ENCODE peak calls at places on chromosome 10, in nine cellular contexts. One of them, this sample, is unnamed.

GRCh38 chr10:11331706-11332105 is 279.7 kb downstream of the USP6NL start:
- DNase-seq in NT2/D1: no peak
- DNase-seq in stimulated activated CD4-positive, alpha-beta T cell treated with anti-CD3 and anti-CD28 coated beads, Interleukin-1b, Interleukin-23, amount 100 ng/mL, for 24 hours: no peak
- DNase-seq in neuronal stem cell: no peak
- DNase-seq in putamen: no peak
- DNase-seq in C1 segment of cervical spinal cord: no peak
- DNase-seq in fibroblast of pulmonary artery: peak
- DNase-seq in thoracic aorta: no peak
- DNase-seq in central memory CD4-positive, alpha-beta T cell: no peak
- DNase-seq in this sample: no peak

GRCh38 chr10:122098924-122099323 is 110.0 kb downstream of the TACC2 start:
- DNase-seq in neuronal stem cell: no peak
- DNase-seq in thoracic aorta: peak
- DNase-seq in stimulated activated CD4-positive, alpha-beta T cell treated with anti-CD3 and anti-CD28 coated beads, Interleukin-1b, Interleukin-23, amount 100 ng/mL, for 24 hours: no peak
- DNase-seq in NT2/D1: no peak
- DNase-seq in central memory CD4-positive, alpha-beta T cell: no peak
- DNase-seq in putamen: no peak
- DNase-seq in C1 segment of cervical spinal cord: no peak
- DNase-seq in fibroblast of pulmonary artery: peak
- DNase-seq in this sample: no peak

GRCh38 chr10:19826712-19827111 is 10.5 kb downstream of the PLXDC2 start:
- DNase-seq in stimulated activated CD4-positive, alpha-beta T cell treated with anti-CD3 and anti-CD28 coated beads, Interleukin-1b, Interleukin-23, amount 100 ng/mL, for 24 hours: no peak
- DNase-seq in C1 segment of cervical spinal cord: no peak
- DNase-seq in fibroblast of pulmonary artery: peak
- DNase-seq in NT2/D1: no peak
- DNase-seq in putamen: no peak
- DNase-seq in central memory CD4-positive, alpha-beta T cell: no peak
- DNase-seq in thoracic aorta: no peak
- DNase-seq in neuronal stem cell: no peak
- DNase-seq in this sample: no peak

GRCh38 chr10:8305871-8306652 is 251.6 kb downstream of the GATA3 start:
- DNase-seq in central memory CD4-positive, alpha-beta T cell: no peak
- DNase-seq in C1 segment of cervical spinal cord: no peak
- DNase-seq in NT2/D1: no peak
- DNase-seq in neuronal stem cell: no peak
- DNase-seq in putamen: peak
- DNase-seq in fibroblast of pulmonary artery: peak
- DNase-seq in thoracic aorta: no peak
- DNase-seq in stimulated activated CD4-positive, alpha-beta T cell treated with anti-CD3 and anti-CD28 coated beads, Interleukin-1b, Interleukin-23, amount 100 ng/mL, for 24 hours: no peak
- DNase-seq in this sample: no peak

GRCh38 chr10:71978476-71978875 is 14.3 kb downstream of the CHST3 start:
- DNase-seq in thoracic aorta: no peak
- DNase-seq in neuronal stem cell: no peak
- DNase-seq in NT2/D1: no peak
- DNase-seq in C1 segment of cervical spinal cord: no peak
- DNase-seq in stimulated activated CD4-positive, alpha-beta T cell treated with anti-CD3 and anti-CD28 coated beads, Interleukin-1b, Interleukin-23, amount 100 ng/mL, for 24 hours: no peak
- DNase-seq in putamen: no peak
- DNase-seq in fibroblast of pulmonary artery: no peak
- DNase-seq in central memory CD4-positive, alpha-beta T cell: no peak
- DNase-seq in this sample: no peak

GRCh38 chr10:113788604-113789083 is 37.2 kb downstream of the PLEKHS1 start:
- DNase-seq in stimulated activated CD4-positive, alpha-beta T cell treated with anti-CD3 and anti-CD28 coated beads, Interleukin-1b, Interleukin-23, amount 100 ng/mL, for 24 hours: no peak
- DNase-seq in NT2/D1: no peak
- DNase-seq in central memory CD4-positive, alpha-beta T cell: no peak
- DNase-seq in thoracic aorta: peak
- DNase-seq in C1 segment of cervical spinal cord: no peak
- DNase-seq in fibroblast of pulmonary artery: peak
- DNase-seq in putamen: no peak
- DNase-seq in neuronal stem cell: no peak
- DNase-seq in this sample: no peak

GRCh38 chr10:75400769-75401568 is 595 bp downstream of the ZNF503 start:
- DNase-seq in central memory CD4-positive, alpha-beta T cell: no peak
- DNase-seq in thoracic aorta: no peak
- DNase-seq in fibroblast of pulmonary artery: peak
- DNase-seq in putamen: peak
- DNase-seq in stimulated activated CD4-positive, alpha-beta T cell treated with anti-CD3 and anti-CD28 coated beads, Interleukin-1b, Interleukin-23, amount 100 ng/mL, for 24 hours: no peak
- DNase-seq in C1 segment of cervical spinal cord: peak
- DNase-seq in neuronal stem cell: peak
- DNase-seq in NT2/D1: no peak
- DNase-seq in this sample: no peak

GRCh38 chr10:8665322-8665721 is 610.8 kb downstream of the GATA3 start:
- DNase-seq in neuronal stem cell: no peak
- DNase-seq in stimulated activated CD4-positive, alpha-beta T cell treated with anti-CD3 and anti-CD28 coated beads, Interleukin-1b, Interleukin-23, amount 100 ng/mL, for 24 hours: no peak
- DNase-seq in thoracic aorta: no peak
- DNase-seq in fibroblast of pulmonary artery: no peak
- DNase-seq in central memory CD4-positive, alpha-beta T cell: no peak
- DNase-seq in putamen: no peak
- DNase-seq in NT2/D1: no peak
- DNase-seq in C1 segment of cervical spinal cord: no peak
- DNase-seq in this sample: no peak

GRCh38 chr10:116760919-116761318 is 18.6 kb upstream of the HSPA12A start:
- DNase-seq in NT2/D1: no peak
- DNase-seq in central memory CD4-positive, alpha-beta T cell: no peak
- DNase-seq in thoracic aorta: no peak
- DNase-seq in C1 segment of cervical spinal cord: no peak
- DNase-seq in fibroblast of pulmonary artery: no peak
- DNase-seq in stimulated activated CD4-positive, alpha-beta T cell treated with anti-CD3 and anti-CD28 coated beads, Interleukin-1b, Interleukin-23, amount 100 ng/mL, for 24 hours: no peak
- DNase-seq in putamen: no peak
- DNase-seq in neuronal stem cell: no peak
- DNase-seq in this sample: no peak

GRCh38 chr10:47334627-47335026 is 12.4 kb downstream of the GDF2 start:
- DNase-seq in stimulated activated CD4-positive, alpha-beta T cell treated with anti-CD3 and anti-CD28 coated beads, Interleukin-1b, Interleukin-23, amount 100 ng/mL, for 24 hours: no peak
- DNase-seq in central memory CD4-positive, alpha-beta T cell: no peak
- DNase-seq in C1 segment of cervical spinal cord: no peak
- DNase-seq in putamen: no peak
- DNase-seq in fibroblast of pulmonary artery: no peak
- DNase-seq in NT2/D1: no peak
- DNase-seq in thoracic aorta: no peak
- DNase-seq in neuronal stem cell: no peak
- DNase-seq in this sample: no peak

GRCh38 chr10:103861501-103861900 is 6.1 kb upstream of the SH3PXD2A start:
- DNase-seq in stimulated activated CD4-positive, alpha-beta T cell treated with anti-CD3 and anti-CD28 coated beads, Interleukin-1b, Interleukin-23, amount 100 ng/mL, for 24 hours: no peak
- DNase-seq in fibroblast of pulmonary artery: no peak
- DNase-seq in NT2/D1: no peak
- DNase-seq in thoracic aorta: no peak
- DNase-seq in putamen: no peak
- DNase-seq in C1 segment of cervical spinal cord: no peak
- DNase-seq in central memory CD4-positive, alpha-beta T cell: no peak
- DNase-seq in neuronal stem cell: no peak
- DNase-seq in this sample: no peak

GRCh38 chr10:100501423-100501822 is 18.2 kb downstream of the SEC31B start:
- DNase-seq in thoracic aorta: no peak
- DNase-seq in C1 segment of cervical spinal cord: no peak
- DNase-seq in NT2/D1: no peak
- DNase-seq in putamen: no peak
- DNase-seq in neuronal stem cell: no peak
- DNase-seq in central memory CD4-positive, alpha-beta T cell: no peak
- DNase-seq in fibroblast of pulmonary artery: peak
- DNase-seq in stimulated activated CD4-positive, alpha-beta T cell treated with anti-CD3 and anti-CD28 coated beads, Interleukin-1b, Interleukin-23, amount 100 ng/mL, for 24 hours: no peak
- DNase-seq in this sample: no peak

GRCh38 chr10:79084012-79084971 is 15.5 kb downstream of the ZMIZ1 start:
- DNase-seq in fibroblast of pulmonary artery: peak
- DNase-seq in central memory CD4-positive, alpha-beta T cell: no peak
- DNase-seq in stimulated activated CD4-positive, alpha-beta T cell treated with anti-CD3 and anti-CD28 coated beads, Interleukin-1b, Interleukin-23, amount 100 ng/mL, for 24 hours: no peak
- DNase-seq in C1 segment of cervical spinal cord: no peak
- DNase-seq in thoracic aorta: peak
- DNase-seq in NT2/D1: no peak
- DNase-seq in putamen: peak
- DNase-seq in neuronal stem cell: no peak
- DNase-seq in this sample: no peak

GRCh38 chr10:86347856-86348255 is 18.7 kb downstream of the GRID1 start:
- DNase-seq in C1 segment of cervical spinal cord: no peak
- DNase-seq in thoracic aorta: no peak
- DNase-seq in central memory CD4-positive, alpha-beta T cell: no peak
- DNase-seq in fibroblast of pulmonary artery: no peak
- DNase-seq in NT2/D1: no peak
- DNase-seq in putamen: no peak
- DNase-seq in neuronal stem cell: no peak
- DNase-seq in stimulated activated CD4-positive, alpha-beta T cell treated with anti-CD3 and anti-CD28 coated beads, Interleukin-1b, Interleukin-23, amount 100 ng/mL, for 24 hours: no peak
- DNase-seq in this sample: no peak

This sample was measured in naive thymus-derived CD4-positive, alpha-beta T cell.